ENCODE peak calls at places on chromosomes 6 and 20, in five cellular contexts. T, R, O, Q and N are unnamed samples.

GRCh38 chr6:97394160-97394748 is 111.2 kb upstream of the MMS22L start:
- DNase-seq in O (peak; percentile 69), Q (peak; percentile 74), R (peak; percentile 10), T (peak; percentile 72), N (peak; percentile 17)

GRCh38 chr6:169189686-169190085 is 64.0 kb downstream of the THBS2 start:
- DNase-seq in O (no peak), R (no peak), T (no peak), Q (no peak), N (no peak)

GRCh38 chr6:35642471-35643161 is 46.1 kb downstream of the FKBP5 start:
- DNase-seq in O (no peak), R (no peak), T (no peak), Q (no peak), N (no peak)

GRCh38 chr20:10563935-10564492 is 109.8 kb downstream of the JAG1 start:
- DNase-seq in Q (no peak), R (no peak), T (no peak), O (no peak), N (no peak)

GRCh38 chr20:58374906-58375760 is 13.9 kb upstream of the VAPB start:
- DNase-seq in T (peak; percentile 45), O (peak; percentile 50), Q (no peak), R (no peak), N (no peak)

GRCh38 chr6:37314803-37315515 is 38.8 kb upstream of the RNF8 start:
- DNase-seq in R (peak; percentile 17), T (peak; percentile 87), Q (peak; percentile 53), O (peak; percentile 30), N (no peak)

GRCh38 chr6:10409766-10410209 is 5.1 kb downstream of the TFAP2A start:
- DNase-seq in T (no peak), O (no peak), Q (no peak), R (no peak), N (no peak)

GRCh38 chr20:63578224-63579016 is 4.4 kb upstream of the HELZ2 start:
- DNase-seq in Q (no peak), T (no peak), O (no peak), R (no peak), N (no peak)

GRCh38 chr6:38476141-38476540 is 163.6 kb downstream of the BTBD9 start:
- DNase-seq in R (no peak), O (peak; percentile 48), Q (no peak), T (no peak), N (no peak)

GRCh38 chr6:79170915-79171314 is 63.6 kb downstream of the HMGN3 start:
- DNase-seq in O (no peak), R (no peak), T (peak; percentile 77), Q (peak; percentile 5), N (no peak)

GRCh38 chr20:50690979-50691584 is at the start of gene RIPOR3:
- DNase-seq in R (no peak), T (no peak), Q (peak; percentile 29), O (peak; percentile 60), N (no peak)

GRCh38 chr6:44268095-44268628 is 2.1 kb upstream of the TMEM151B start:
- DNase-seq in Q (peak; percentile 67), O (peak; percentile 45), R (peak; percentile 56), T (peak; percentile 65), N (no peak)

GRCh38 chr6:52595000-52595795 is 18.3 kb upstream of the TRAM2 start:
- DNase-seq in R (no peak), O (peak; percentile 94), T (no peak), Q (peak; percentile 51), N (peak; percentile 63)

GRCh38 chr6:68975064-68975463 is 340.0 kb downstream of the ADGRB3 start:
- DNase-seq in R (no peak), Q (no peak), T (no peak), O (no peak), N (no peak)

GRCh38 chr6:34491091-34491430 is 25.2 kb downstream of the PACSIN1 start:
- DNase-seq in Q (no peak), O (peak; percentile 83), R (no peak), T (no peak), N (peak; percentile 14)

GRCh38 chr20:23086931-23087411 is 847 bp upstream of the CD93 start:
- DNase-seq in Q (no peak), R (no peak), O (no peak), T (peak; percentile 80), N (no peak)

GRCh38 chr6:132814716-132815570 is 574 bp downstream of the RPS12 start:
- DNase-seq in T (peak; percentile 13), R (no peak), Q (no peak), O (peak; percentile 43), N (no peak)

GRCh38 chr20:47319517-47320252 is 36.8 kb downstream of the ZMYND8 start:
- DNase-seq in O (peak; percentile 73), Q (peak; percentile 72), R (no peak), T (peak; percentile 91), N (peak; percentile 58)

GRCh38 chr6:119628691-119629621 is 279.4 kb upstream of the MAN1A1 start:
- DNase-seq in Q (no peak), T (no peak), R (no peak), O (no peak), N (no peak)

GRCh38 chr6:72720464-72720863 is 98.6 kb downstream of the KCNQ5 start:
- DNase-seq in R (no peak), Q (no peak), O (peak; percentile 49), T (no peak), N (no peak)

GRCh38 chr6:36757943-36758508 is 60.4 kb downstream of the RAB44 start:
- DNase-seq in Q (no peak), O (no peak), R (no peak), T (no peak), N (no peak)

GRCh38 chr20:59078231-59078630 is 35.6 kb upstream of the PRELID3B start:
- DNase-seq in T (no peak), O (no peak), R (no peak), Q (no peak), N (no peak)

GRCh38 chr20:10719740-10720380 is 46.1 kb upstream of the JAG1 start:
- DNase-seq in O (no peak), R (no peak), Q (no peak), T (peak; percentile 25), N (no peak)

GRCh38 chr6:109252261-109253041 is 129.8 kb downstream of the CD164 start:
- DNase-seq in R (no peak), O (no peak), Q (peak; percentile 23), T (no peak), N (no peak)

GRCh38 chr6:114785235-114786127 is 442.7 kb upstream of the HS3ST5 start:
- DNase-seq in T (no peak), R (no peak), O (no peak), Q (no peak), N (no peak)

GRCh38 chr20:18857640-18858039 is 44.1 kb downstream of the SCP2D1 start:
- DNase-seq in O (peak; percentile 60), T (no peak), Q (no peak), R (no peak), N (peak; percentile 6)

GRCh38 chr6:4017847-4018193 is 61.1 kb downstream of the FAM217A start:
- DNase-seq in R (no peak), Q (peak; percentile 58), T (peak; percentile 70), O (peak; percentile 59), N (no peak)

GRCh38 chr6:39812853-39813533 is 20.8 kb downstream of the DAAM2 start:
- DNase-seq in T (no peak), R (no peak), Q (no peak), O (peak; percentile 69), N (peak; percentile 78)

GRCh38 chr6:16723833-16724232 is 37.4 kb downstream of the ATXN1 start:
- DNase-seq in Q (peak; percentile 75), T (peak; percentile 93), R (no peak), O (peak; percentile 96), N (peak; percentile 80)

GRCh38 chr6:17714879-17715860 is 8.4 kb upstream of the NUP153 start:
- DNase-seq in O (peak; percentile 93), R (peak; percentile 11), Q (no peak), T (peak; percentile 82), N (peak; percentile 79)